ENCODE peak calls at places on chromosome X, in eight cellular contexts. F is breast epithelium, D is left ventricle myocardium inferior, O is keratinocyte, E is ascending aorta, Q is A549, S is hepatocyte, T is PC-3. G is an unnamed sample. For H3K4me1, the result is how much of the 10 kb centered on the place peaks cover.

GRCh38 chrX:78011846-78012245 is 42.4 kb upstream of the PGAM4 start:
- DNase-seq in F (no peak), D (no peak), O (no peak), E (no peak), Q (no peak), S (no peak), T (no peak), G (no peak)

GRCh38 chrX:53481816-53482485 is 47.8 kb upstream of the HSD17B10 start:
- DNase-seq in F (peak), D (no peak), O (no peak), E (peak), Q (peak), S (peak), T (peak), G (peak)

GRCh38 chrX:147848009-147848408 is 63.7 kb upstream of the FMR1 start:
- DNase-seq in F (no peak), D (no peak), O (no peak), E (no peak), Q (no peak), S (peak), T (peak), G (no peak)

GRCh38 chrX:1111543-1112300 is 100.7 kb downstream of the CRLF2 start:
- DNase-seq in F (no peak), D (no peak), O (no peak), E (peak), Q (no peak), S (no peak), T (no peak), G (no peak)

GRCh38 chrX:154000051-154000450 is 19.7 kb downstream of the IRAK1 start:
- DNase-seq in F (no peak), D (no peak), O (no peak), E (no peak), Q (no peak), S (no peak), T (peak), G (no peak)

GRCh38 chrX:39439910-39440733 is 638.9 kb downstream of the MID1IP1 start:
- DNase-seq in F (no peak), D (no peak), O (no peak), E (no peak), Q (no peak), S (no peak), T (no peak), G (no peak)

GRCh38 chrX:2391869-2392606 is 108.7 kb downstream of the DHRSX start:
- DNase-seq in F (peak), D (no peak), O (peak), E (no peak), Q (peak), S (peak), T (peak), G (no peak)

GRCh38 chrX:30913556-30913955 is 24.5 kb upstream of the TAB3 start:
- DNase-seq in F (no peak), D (no peak), O (no peak), E (no peak), Q (no peak), S (no peak), T (no peak), G (no peak)

GRCh38 chrX:31117195-31117594 is 45.4 kb upstream of the FTHL17 start:
- DNase-seq in F (no peak), D (no peak), O (no peak), E (no peak), Q (no peak), S (no peak), T (no peak), G (no peak)

GRCh38 chrX:118208476-118208875 is 91.9 kb upstream of the KLHL13 start:
- DNase-seq in F (no peak), D (no peak), O (no peak), E (no peak), Q (no peak), S (no peak), T (no peak), G (no peak)

GRCh38 chrX:2767631-2768455 is 16.0 kb downstream of the XG start:
- DNase-seq in F (no peak), D (peak), O (no peak), E (peak), Q (peak), S (peak), T (peak), G (peak)

GRCh38 chrX:103562801-103563200 is 22.5 kb upstream of the TCEAL4 start:
- DNase-seq in F (no peak), D (no peak), O (no peak), E (no peak), Q (no peak), S (no peak), T (peak), G (no peak)

GRCh38 chrX:124518888-124519287 is 172.5 kb downstream of the SH2D1A start:
- DNase-seq in F (no peak), D (no peak), O (no peak), E (no peak), Q (no peak), S (no peak), T (peak), G (no peak)

GRCh38 chrX:150450519-150451177 is 87.5 kb downstream of the MAMLD1 start:
- DNase-seq in F (no peak), D (no peak), O (no peak), E (no peak), Q (no peak), S (no peak), T (no peak), G (no peak)

GRCh38 chrX:40434947-40435346 is 145.8 kb upstream of the ATP6AP2 start:
- DNase-seq in F (no peak), D (peak), O (no peak), E (no peak), Q (no peak), S (peak), T (no peak), G (peak)

GRCh38 chrX:118644378-118644777 is 83.0 kb upstream of the IL13RA1 start:
- DNase-seq in F (no peak), D (no peak), O (no peak), E (no peak), Q (peak), S (peak), T (peak), G (no peak)

GRCh38 chrX:27336466-27337091 is 126.6 kb downstream of the PPP4R3C start:
- DNase-seq in F (no peak), D (no peak), O (no peak), E (no peak), Q (peak), S (peak), T (peak), G (peak)

GRCh38 chrX:19174401-19175025 is 52.2 kb upstream of the ADGRG2 start:
- DNase-seq in F (no peak), D (no peak), O (no peak), E (peak), Q (peak), S (peak), T (peak), G (peak)

GRCh38 chrX:21798677-21799219 is 40.7 kb upstream of the MBTPS2 start:
- DNase-seq in F (no peak), D (no peak), O (peak), E (no peak), Q (peak), S (peak), T (peak), G (no peak)

GRCh38 chrX:107324493-107325310 is 118.3 kb downstream of the DNAAF6 start:
- DNase-seq in F (no peak), D (no peak), O (no peak), E (no peak), Q (peak), S (peak), T (peak), G (peak)

GRCh38 chrX:17042046-17042445 is 95.6 kb downstream of the REPS2 start:
- DNase-seq in F (no peak), D (no peak), O (no peak), E (no peak), Q (no peak), S (no peak), T (no peak), G (no peak)

GRCh38 chrX:2516612-2517011 is 15.8 kb upstream of the DHRSX start:
- DNase-seq in F (no peak), D (no peak), O (no peak), E (peak), Q (no peak), S (no peak), T (no peak), G (no peak)

GRCh38 chrX:39899876-39900787 is 197.6 kb downstream of the BCOR start:
- DNase-seq in F (no peak), D (no peak), O (no peak), E (no peak), Q (no peak), S (no peak), T (no peak), G (no peak)

GRCh38 chrX:57121162-57121741 is at the start of gene SPIN2B:
- DNase-seq in F (peak), D (peak), O (no peak), E (peak), Q (peak), S (peak), T (peak), G (peak)

GRCh38 chrX:17737707-17738001 is 361 bp downstream of the SCML1 start:
- DNase-seq in F (no peak), D (no peak), O (no peak), E (no peak), Q (no peak), S (no peak), T (no peak), G (no peak)

GRCh38 chrX:85685843-85686242 is 306.4 kb upstream of the POF1B start:
- DNase-seq in F (no peak), D (no peak), O (no peak), E (no peak), Q (no peak), S (no peak), T (no peak), G (no peak)

GRCh38 chrX:104098151-104098808 is 14.0 kb upstream of the ZCCHC18 start:
- DNase-seq in F (peak), D (no peak), O (peak), E (no peak), Q (peak), S (peak), T (peak), G (peak)

GRCh38 chrX:118655561-118656246 is 71.7 kb upstream of the IL13RA1 start:
- DNase-seq in F (no peak), D (no peak), O (no peak), E (no peak), Q (no peak), S (no peak), T (peak), G (no peak)

GRCh38 chrX:36957425-36958328 is 50.5 kb upstream of the FAM47C start:
- DNase-seq in F (no peak), D (no peak), O (no peak), E (no peak), Q (peak), S (peak), T (no peak), G (no peak)

GRCh38 chrX:142156567-142156966 is 48.5 kb downstream of the MAGEC2 start:
- DNase-seq in F (no peak), D (no peak), O (no peak), E (no peak), Q (no peak), S (no peak), T (no peak), G (no peak)

GRCh38 chrX:19709812-19710518 is 177.4 kb downstream of the SH3KBP1 start:
- DNase-seq in F (no peak), D (no peak), O (peak), E (no peak), Q (peak), S (no peak), T (peak), G (no peak)

GRCh38 chrX:101203782-101204351 is 15.7 kb upstream of the DRP2 start:
- DNase-seq in F (no peak), D (no peak), O (no peak), E (no peak), Q (no peak), S (no peak), T (no peak), G (no peak)

GRCh38 chrX:56248492-56248891 is 16.3 kb downstream of the KLF8 start:
- DNase-seq in F (no peak), D (peak), O (no peak), E (no peak), Q (peak), S (peak), T (peak), G (peak)

GRCh38 chrX:149495573-149496071 is 9.5 kb downstream of the IDS start:
- DNase-seq in F (no peak), D (no peak), O (no peak), E (peak), Q (peak), S (peak), T (peak), G (no peak)

GRCh38 chrX:48676893-48677270 is 6.7 kb upstream of the WAS start:
- DNase-seq in F (no peak), D (no peak), O (no peak), E (no peak), Q (peak), S (peak), T (peak), G (peak)

GRCh38 chrX:27675493-27675892 is 85.3 kb downstream of the DCAF8L2 start:
- DNase-seq in F (no peak), D (no peak), O (peak), E (no peak), Q (no peak), S (peak), T (peak), G (no peak)

GRCh38 chrX:153055827-153056748 is at the start of gene PNMA3:
- DNase-seq in F (no peak), D (no peak), O (no peak), E (no peak), Q (no peak), S (peak), T (no peak), G (no peak)

GRCh38 chrX:8033175-8033574 is 106.0 kb upstream of the PNPLA4 start:
- DNase-seq in F (no peak), D (no peak), O (no peak), E (no peak), Q (no peak), S (no peak), T (no peak), G (no peak)

GRCh38 chrX:121333942-121334341 is 286.5 kb downstream of the GLUD2 start:
- DNase-seq in F (no peak), D (no peak), O (no peak), E (no peak), Q (no peak), S (peak), T (no peak), G (no peak)

GRCh38 chrX:17591741-17592110 is 145.6 kb upstream of the SCML1 start:
- DNase-seq in F (no peak), D (no peak), O (no peak), E (peak), Q (no peak), S (no peak), T (peak), G (no peak)

DNA sequence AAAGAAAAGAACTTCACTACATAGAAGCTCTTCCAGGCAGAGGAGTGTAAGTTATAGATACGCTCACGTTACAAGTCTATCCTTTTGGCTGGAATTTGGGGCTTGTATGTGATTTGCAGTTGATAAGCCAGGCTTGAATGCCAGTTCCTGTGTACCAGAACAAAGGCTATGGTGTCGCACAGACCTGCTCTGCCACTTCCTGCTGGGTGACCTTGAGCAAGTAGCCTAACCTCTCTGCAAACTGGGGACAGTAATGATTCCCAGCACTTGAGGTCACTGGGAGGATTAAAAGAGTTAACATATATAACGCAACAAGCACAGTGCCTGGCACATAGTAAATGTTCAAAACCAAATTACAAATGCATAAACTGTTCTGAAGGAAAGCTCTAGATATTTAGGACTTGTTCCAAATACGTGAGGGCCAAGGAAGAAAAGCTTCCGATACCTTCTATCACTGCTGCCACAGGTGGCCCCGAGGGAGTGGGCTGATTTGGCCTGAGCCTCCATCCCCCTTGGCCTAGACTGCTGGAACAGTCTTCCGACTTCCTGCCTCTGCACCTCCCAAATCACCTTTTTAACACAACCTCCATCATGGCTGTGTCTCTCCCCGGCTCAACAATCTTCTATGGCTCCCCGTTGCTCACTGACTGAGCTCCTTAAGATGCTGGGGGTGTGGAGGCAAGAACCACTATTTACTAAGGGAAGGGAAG is 1.3 kb upstream of the SOWAHD start:
- DNase-seq in F (no peak), D (no peak), O (no peak), E (no peak), Q (no peak), S (no peak), T (no peak), G (no peak)
- H3K27ac ChIP-seq in F (no peak), D (no peak), O (no peak), E (no peak), Q (no peak), S (peak), T (no peak), G (no peak)

DNA sequence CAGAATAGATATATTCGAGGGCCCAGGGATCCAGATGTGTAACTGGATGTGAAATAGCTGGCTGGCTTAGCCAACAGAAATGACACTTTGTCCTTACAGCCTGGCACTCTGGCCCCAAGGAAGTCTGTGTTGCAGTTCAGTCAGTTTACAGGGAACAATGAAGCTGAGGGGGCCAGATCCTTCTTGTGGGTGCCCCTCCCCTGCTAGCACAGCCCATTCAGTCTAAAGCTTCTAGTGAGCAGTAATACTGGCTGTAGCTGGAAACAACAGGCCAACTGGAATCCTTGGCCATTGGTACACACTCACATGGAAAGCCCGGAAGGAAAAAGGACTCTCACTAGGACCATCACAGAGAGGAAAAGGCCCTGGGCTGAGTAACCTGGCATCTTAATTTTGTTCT is 22.7 kb upstream of the CD40LG start:
- DNase-seq in F (no peak), D (no peak), O (no peak), E (no peak), Q (no peak), S (no peak), T (no peak), G (no peak)
- H3K4me1 ChIP-seq in F (under half), D (under half), O (under half), E (under half), Q (under half), S (under half), T (under half), G (under half)

GRCh38 chrX:134186362-134187121 is 50.4 kb upstream of the CCDC160 start:
- DNase-seq in F (no peak), D (no peak), O (no peak), E (no peak), Q (no peak), S (no peak), T (peak), G (no peak)

GRCh38 chrX:134184936-134185335 is 52.0 kb upstream of the CCDC160 start:
- DNase-seq in F (no peak), D (no peak), O (no peak), E (no peak), Q (no peak), S (no peak), T (no peak), G (no peak)

GRCh38 chrX:134180566-134180965 is 56.4 kb upstream of the CCDC160 start:
- DNase-seq in F (no peak), D (no peak), O (no peak), E (no peak), Q (no peak), S (no peak), T (no peak), G (no peak)

GRCh38 chrX:134181261-134181660 is 55.7 kb upstream of the CCDC160 start:
- DNase-seq in F (no peak), D (no peak), O (no peak), E (no peak), Q (no peak), S (no peak), T (no peak), G (no peak)

DNA sequence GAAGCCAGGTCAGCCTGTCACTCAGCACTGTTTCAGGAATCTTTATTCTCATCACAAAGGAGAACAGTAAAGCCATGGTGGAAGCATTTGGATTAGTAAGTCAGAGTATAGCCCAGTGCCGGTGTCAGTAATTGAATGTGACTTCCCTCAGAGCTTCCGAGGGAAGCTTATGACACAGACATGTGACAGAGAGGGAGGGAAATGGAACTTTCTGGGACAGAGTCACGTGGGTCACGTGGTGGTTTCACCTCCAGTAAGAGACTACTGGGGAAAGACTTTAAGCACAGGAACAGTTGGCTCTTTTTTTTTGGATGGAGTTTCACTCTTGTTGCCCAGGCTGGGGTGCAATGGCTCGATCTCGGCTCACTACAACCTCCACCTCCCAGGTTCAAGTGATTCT is 53.3 kb upstream of the CCDC160 start:
- DNase-seq in F (no peak), D (no peak), O (no peak), E (no peak), Q (no peak), S (no peak), T (no peak), G (no peak)
- H3K4me3 ChIP-seq in F (no peak), D (no peak), O (no peak), E (no peak), Q (no peak), S (no peak), T (no peak), G (no peak)

DNA sequence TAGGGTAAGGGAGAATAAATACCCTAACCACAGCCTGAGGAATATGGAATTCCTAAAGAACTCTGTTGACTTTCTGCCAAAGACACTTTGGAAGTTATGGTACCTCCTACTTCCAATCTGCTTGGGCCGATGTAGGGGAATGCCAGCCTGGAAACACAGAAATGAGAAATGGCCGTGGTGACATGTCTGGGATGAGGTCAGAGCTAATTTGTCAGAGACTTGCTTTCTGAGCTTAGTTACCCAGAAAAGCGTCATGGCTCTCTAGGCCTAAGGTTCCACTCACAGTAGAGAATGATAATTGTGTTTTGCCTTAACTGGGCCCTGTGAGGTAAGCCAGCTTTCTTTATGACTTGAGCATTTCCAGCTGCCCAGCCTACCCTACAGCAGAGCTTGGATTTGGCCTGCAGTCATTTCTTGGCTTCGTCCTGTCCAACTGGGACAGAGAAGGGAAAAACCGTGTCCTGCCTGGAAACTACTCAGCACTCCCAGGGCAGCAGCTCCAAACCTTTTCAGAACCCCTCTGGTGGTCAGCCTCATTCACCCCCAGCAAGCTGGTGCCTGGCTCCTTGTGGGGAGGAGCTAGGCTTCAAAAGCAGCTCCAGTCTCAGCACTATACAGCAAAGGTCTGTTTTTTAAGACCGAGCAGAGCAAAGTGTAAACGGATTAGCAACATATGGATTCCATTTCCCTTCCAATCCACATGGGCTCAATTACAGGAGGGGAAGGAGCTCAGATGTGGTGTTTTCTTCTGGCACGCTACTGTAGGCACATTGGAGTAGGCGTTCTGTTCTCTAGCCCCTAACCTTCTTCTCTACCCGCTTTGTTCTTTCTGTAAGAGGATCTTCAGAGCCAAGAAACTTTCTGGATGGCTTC is 92.2 kb downstream of the RLIM start:
- DNase-seq in F (no peak), D (peak), O (no peak), E (no peak), Q (no peak), S (peak), T (no peak), G (peak)
- H3K27ac ChIP-seq in F (no peak), D (peak), O (no peak), E (peak), Q (no peak), S (peak), T (no peak), G (peak)